ENCODE peak calls at places on chromosomes 11 and 22, in eight cellular contexts. G is stimulated activated CD4-positive, alpha-beta T cell treated with anti-CD3 and anti-CD28 coated beads, Interleukin-1b, Interleukin-23, amount 100 ng/mL, for 4 hours; D is COR-L47; A is mucosa of descending colon; S is Right ventricle myocardium superior; Q is AG08395; Z is posterior cingulate gyrus; R is activated effector memory CD4-positive, alpha-beta T cell treated with Interleukin-2 at 50 U/mL for 16 hours. V is an unnamed sample.
A peak's percentile ranks its signal among the peaks of the same experiment; 100 is the strongest.

GRCh38 chr11:45431301-45432018 is 145.3 kb upstream of the SYT13 start:
- DNase-seq in Q (no peak), S (no peak), A (no peak), Z (no peak), G (no peak), R (no peak), D (no peak), V (no peak)

GRCh38 chr11:65932558-65932919 is 12.7 kb upstream of the TSGA10IP start:
- DNase-seq in G (no peak), R (no peak), A (no peak), Q (peak; percentile 47), Z (no peak), D (no peak), S (no peak), V (no peak)

GRCh38 chr11:38718659-38719058 is 2120.6 kb upstream of the RAG2 start:
- DNase-seq in R (no peak), Q (no peak), Z (no peak), S (no peak), G (no peak), D (no peak), A (no peak), V (no peak)

GRCh38 chr11:8080674-8081590 is at the start of gene TUB:
- DNase-seq in Z (peak; percentile 51), R (no peak), A (no peak), S (no peak), D (peak; percentile 38), Q (peak; percentile 50), G (peak; percentile 10), V (peak; percentile 71)

GRCh38 chr11:119101759-119102423 is at the start of gene DPAGT1:
- DNase-seq in A (peak; percentile 94), D (peak; percentile 96), S (peak; percentile 91), R (peak; percentile 75), Z (peak; percentile 85), G (peak; percentile 73), Q (peak; percentile 90), V (peak; percentile 91)

GRCh38 chr22:25566812-25567211 is 2.3 kb downstream of the GRK3 start:
- DNase-seq in S (no peak), A (no peak), D (no peak), R (no peak), Z (no peak), G (no peak), Q (no peak), V (no peak)

GRCh38 chr22:40578171-40578570 is 58.3 kb downstream of the MRTFA start:
- DNase-seq in D (no peak), G (no peak), Z (no peak), R (no peak), Q (no peak), S (no peak), A (no peak), V (no peak)

GRCh38 chr22:33869946-33870345 is 50.3 kb downstream of the LARGE1 start:
- DNase-seq in S (no peak), A (no peak), R (no peak), G (no peak), D (no peak), Z (no peak), Q (peak; percentile 34), V (no peak)

GRCh38 chr22:40070701-40071100 is 75.9 kb downstream of the FAM83F start:
- DNase-seq in Z (no peak), Q (peak; percentile 65), R (no peak), G (no peak), A (no peak), S (no peak), D (no peak), V (no peak)

GRCh38 chr11:129694538-129694937 is 121.1 kb upstream of the TMEM45B start:
- DNase-seq in S (no peak), R (no peak), A (peak; percentile 30), Q (no peak), D (no peak), Z (no peak), G (no peak), V (no peak)

GRCh38 chr22:45686004-45686403 is 14.4 kb downstream of the ATXN10 start:
- DNase-seq in Z (no peak), D (no peak), G (no peak), S (no peak), R (no peak), Q (no peak), A (no peak), V (no peak)

V was measured in right cardiac atrium.